ENCODE peak calls at places on chromosome 9, in eight cellular contexts. One of them, this sample, is unnamed.
A peak's percentile ranks its signal among the peaks of the same experiment; 100 is the strongest.

GRCh38 chr9:72948906-72949582 is 3.8 kb downstream of the ALDH1A1 start:
- DNase-seq in body of pancreas: peak; percentile 30
- DNase-seq in lower lobe of right lung: no peak
- DNase-seq in left ventricle myocardium inferior: no peak
- DNase-seq in adrenal gland: no peak
- DNase-seq in breast epithelium: no peak
- DNase-seq in CD8-positive, alpha-beta memory T cell: no peak
- DNase-seq in PC-9: no peak
- DNase-seq in this sample: no peak

GRCh38 chr9:122099271-122099869 is 6.3 kb upstream of the TTLL11 start:
- DNase-seq in body of pancreas: peak; percentile 91
- DNase-seq in lower lobe of right lung: peak; percentile 90
- DNase-seq in left ventricle myocardium inferior: peak; percentile 81
- DNase-seq in adrenal gland: peak; percentile 93
- DNase-seq in breast epithelium: peak; percentile 59
- DNase-seq in CD8-positive, alpha-beta memory T cell: peak; percentile 69
- DNase-seq in PC-9: peak; percentile 47
- DNase-seq in this sample: peak; percentile 64

GRCh38 chr9:110351009-110351467 is 13.4 kb upstream of the TXNDC8 start:
- DNase-seq in body of pancreas: no peak
- DNase-seq in lower lobe of right lung: no peak
- DNase-seq in left ventricle myocardium inferior: no peak
- DNase-seq in adrenal gland: no peak
- DNase-seq in breast epithelium: no peak
- DNase-seq in CD8-positive, alpha-beta memory T cell: no peak
- DNase-seq in PC-9: peak; percentile 97
- DNase-seq in this sample: no peak

GRCh38 chr9:132977626-132978450 is 656 bp upstream of the GFI1B start:
- DNase-seq in body of pancreas: peak; percentile 76
- DNase-seq in lower lobe of right lung: peak; percentile 71
- DNase-seq in left ventricle myocardium inferior: peak; percentile 48
- DNase-seq in adrenal gland: peak; percentile 69
- DNase-seq in breast epithelium: no peak
- DNase-seq in CD8-positive, alpha-beta memory T cell: peak; percentile 45
- DNase-seq in PC-9: no peak
- DNase-seq in this sample: peak; percentile 63

GRCh38 chr9:101705135-101705661 is 33.2 kb downstream of the GRIN3A start:
- DNase-seq in body of pancreas: peak; percentile 39
- DNase-seq in lower lobe of right lung: peak; percentile 39
- DNase-seq in left ventricle myocardium inferior: peak; percentile 19
- DNase-seq in adrenal gland: no peak
- DNase-seq in breast epithelium: no peak
- DNase-seq in CD8-positive, alpha-beta memory T cell: peak; percentile 39
- DNase-seq in PC-9: no peak
- DNase-seq in this sample: peak; percentile 20

GRCh38 chr9:6557883-6558282 is 87.6 kb downstream of the GLDC start:
- DNase-seq in body of pancreas: no peak
- DNase-seq in lower lobe of right lung: no peak
- DNase-seq in left ventricle myocardium inferior: no peak
- DNase-seq in adrenal gland: no peak
- DNase-seq in breast epithelium: no peak
- DNase-seq in CD8-positive, alpha-beta memory T cell: no peak
- DNase-seq in PC-9: no peak
- DNase-seq in this sample: no peak

GRCh38 chr9:127561491-127562270 is 50.4 kb upstream of the STXBP1 start:
- DNase-seq in body of pancreas: peak; percentile 63
- DNase-seq in lower lobe of right lung: peak; percentile 88
- DNase-seq in left ventricle myocardium inferior: peak; percentile 74
- DNase-seq in adrenal gland: peak; percentile 93
- DNase-seq in breast epithelium: peak; percentile 85
- DNase-seq in CD8-positive, alpha-beta memory T cell: no peak
- DNase-seq in PC-9: peak; percentile 99
- DNase-seq in this sample: no peak

GRCh38 chr9:77663754-77664153 is 15.6 kb upstream of the GNA14 start:
- DNase-seq in body of pancreas: peak; percentile 67
- DNase-seq in lower lobe of right lung: peak; percentile 52
- DNase-seq in left ventricle myocardium inferior: no peak
- DNase-seq in adrenal gland: no peak
- DNase-seq in breast epithelium: peak; percentile 35
- DNase-seq in CD8-positive, alpha-beta memory T cell: no peak
- DNase-seq in PC-9: peak; percentile 86
- DNase-seq in this sample: no peak

DNA sequence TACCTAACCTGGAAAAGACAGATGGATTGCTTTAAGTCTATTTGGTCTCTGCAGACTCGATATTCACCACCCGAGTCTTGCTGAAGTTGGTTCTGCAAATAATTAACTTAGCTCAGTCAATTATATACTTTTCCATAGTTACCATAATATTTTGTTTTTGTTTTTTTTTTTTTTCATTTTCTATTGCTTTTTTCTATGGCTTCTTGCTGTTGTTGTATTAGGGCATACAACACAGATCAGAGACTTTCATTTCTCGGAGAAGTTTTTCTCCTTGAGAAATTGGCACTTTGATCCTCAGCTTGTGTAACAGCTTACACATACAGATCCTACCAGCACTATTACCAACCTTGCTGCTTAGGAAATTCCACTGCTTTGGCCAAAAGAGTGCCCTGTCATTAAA is 88.0 kb downstream of the GPR21 start:
- DNase-seq in body of pancreas: no peak
- DNase-seq in lower lobe of right lung: no peak
- DNase-seq in left ventricle myocardium inferior: no peak
- DNase-seq in adrenal gland: no peak
- DNase-seq in breast epithelium: no peak
- DNase-seq in CD8-positive, alpha-beta memory T cell: no peak
- DNase-seq in PC-9: no peak
- DNase-seq in this sample: no peak
- H3K27ac ChIP-seq in body of pancreas: no peak overlapping the region
- H3K27ac ChIP-seq in lower lobe of right lung: no peak overlapping the region
- H3K27ac ChIP-seq in left ventricle myocardium inferior: no peak overlapping the region
- H3K27ac ChIP-seq in adrenal gland: no peak overlapping the region
- H3K27ac ChIP-seq in breast epithelium: no peak overlapping the region
- H3K27ac ChIP-seq in CD8-positive, alpha-beta memory T cell: no peak overlapping the region
- H3K27ac ChIP-seq in PC-9: no peak overlapping the region
- H3K27ac ChIP-seq in this sample: no peak overlapping the region

DNA sequence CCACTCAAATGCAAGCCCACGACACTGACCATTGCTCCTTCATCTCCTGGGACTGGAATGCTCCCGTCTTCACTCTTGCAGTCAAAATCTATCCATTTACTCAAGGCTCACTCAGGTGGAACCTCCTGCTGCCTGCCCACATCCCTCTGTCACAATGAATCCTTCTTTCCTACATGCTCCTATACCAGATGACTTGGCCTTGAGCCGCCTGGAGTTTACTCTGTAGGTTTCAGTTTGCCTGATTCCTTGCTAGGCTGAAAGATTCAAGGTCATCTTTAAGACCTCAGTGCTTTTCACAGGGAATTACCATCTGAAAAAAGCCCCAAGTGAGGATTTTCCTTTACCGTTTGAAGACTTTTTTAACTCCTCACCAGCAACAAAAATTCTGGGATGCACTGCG is 264.1 kb downstream of the GLIS3 start:
- DNase-seq in body of pancreas: no peak
- DNase-seq in lower lobe of right lung: no peak
- DNase-seq in left ventricle myocardium inferior: no peak
- DNase-seq in adrenal gland: no peak
- DNase-seq in breast epithelium: no peak
- DNase-seq in CD8-positive, alpha-beta memory T cell: no peak
- DNase-seq in PC-9: no peak
- DNase-seq in this sample: no peak
- H3K4me1 ChIP-seq in body of pancreas: peaks cover 24% of the 10 kb centered on the region
- H3K4me1 ChIP-seq in lower lobe of right lung: no peaks in the 10 kb centered on the region
- H3K4me1 ChIP-seq in left ventricle myocardium inferior: no peaks in the 10 kb centered on the region
- H3K4me1 ChIP-seq in adrenal gland: no peaks in the 10 kb centered on the region
- H3K4me1 ChIP-seq in breast epithelium: no peaks in the 10 kb centered on the region
- H3K4me1 ChIP-seq in CD8-positive, alpha-beta memory T cell: no peaks in the 10 kb centered on the region
- H3K4me1 ChIP-seq in PC-9: peaks cover 29% of the 10 kb centered on the region
- H3K4me1 ChIP-seq in this sample: no peaks in the 10 kb centered on the region

GRCh38 chr9:304106-304505 is 89.4 kb downstream of the DOCK8 start:
- DNase-seq in body of pancreas: no peak
- DNase-seq in lower lobe of right lung: no peak
- DNase-seq in left ventricle myocardium inferior: no peak
- DNase-seq in adrenal gland: no peak
- DNase-seq in breast epithelium: peak; percentile 70
- DNase-seq in CD8-positive, alpha-beta memory T cell: no peak
- DNase-seq in PC-9: peak; percentile 68
- DNase-seq in this sample: no peak

GRCh38 chr9:303502-303901 is 88.8 kb downstream of the DOCK8 start:
- DNase-seq in body of pancreas: no peak
- DNase-seq in lower lobe of right lung: no peak
- DNase-seq in left ventricle myocardium inferior: no peak
- DNase-seq in adrenal gland: no peak
- DNase-seq in breast epithelium: no peak
- DNase-seq in CD8-positive, alpha-beta memory T cell: no peak
- DNase-seq in PC-9: no peak
- DNase-seq in this sample: no peak

GRCh38 chr9:306907-307306 is 92.2 kb downstream of the DOCK8 start:
- DNase-seq in body of pancreas: peak; percentile 34
- DNase-seq in lower lobe of right lung: no peak
- DNase-seq in left ventricle myocardium inferior: no peak
- DNase-seq in adrenal gland: peak; percentile 50
- DNase-seq in breast epithelium: no peak
- DNase-seq in CD8-positive, alpha-beta memory T cell: peak; percentile 56
- DNase-seq in PC-9: no peak
- DNase-seq in this sample: peak; percentile 24

DNA sequence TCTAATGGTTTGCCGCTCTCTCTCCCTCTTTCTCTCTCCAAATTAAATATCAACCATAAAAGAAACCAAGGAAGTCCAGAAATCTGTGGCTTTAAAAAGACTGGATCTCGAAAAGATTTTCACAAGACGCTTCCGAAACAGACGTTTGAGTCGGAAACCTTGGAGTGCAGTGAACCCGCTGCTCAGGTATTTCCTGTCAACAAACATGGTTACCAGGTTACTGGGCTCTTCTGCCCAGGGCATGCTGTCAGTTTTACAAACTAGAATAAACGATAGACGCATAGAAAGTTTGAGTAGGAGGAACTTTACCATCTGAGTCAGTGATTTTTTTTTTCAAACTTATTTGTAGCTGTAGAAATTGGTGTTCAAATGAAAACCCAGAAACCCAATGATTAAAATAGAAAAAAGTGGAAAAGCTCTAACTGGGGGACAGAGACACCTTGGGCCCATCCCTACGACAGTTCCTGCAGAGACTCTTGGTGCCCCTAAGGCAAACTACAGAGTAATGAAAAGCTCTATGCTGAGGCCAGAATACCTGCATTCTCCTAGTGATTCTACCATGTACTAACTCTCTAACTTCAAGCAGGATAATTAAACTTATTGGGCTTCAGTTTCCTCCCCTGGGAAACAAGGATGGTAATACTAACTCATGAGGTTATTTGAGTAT is 90.0 kb downstream of the DOCK8 start:
- DNase-seq in body of pancreas: no peak
- DNase-seq in lower lobe of right lung: no peak
- DNase-seq in left ventricle myocardium inferior: no peak
- DNase-seq in adrenal gland: no peak
- DNase-seq in breast epithelium: peak; percentile 66
- DNase-seq in CD8-positive, alpha-beta memory T cell: no peak
- DNase-seq in PC-9: peak; percentile 81
- DNase-seq in this sample: no peak
- H3K4me3 ChIP-seq in body of pancreas: no peak overlapping the region
- H3K4me3 ChIP-seq in lower lobe of right lung: peak overlapping the region; percentile 20
- H3K4me3 ChIP-seq in left ventricle myocardium inferior: no peak overlapping the region
- H3K4me3 ChIP-seq in adrenal gland: no peak overlapping the region
- H3K4me3 ChIP-seq in breast epithelium: no peak overlapping the region
- H3K4me3 ChIP-seq in CD8-positive, alpha-beta memory T cell: no peak overlapping the region
- H3K4me3 ChIP-seq in PC-9: peak overlapping the region; percentile 42
- H3K4me3 ChIP-seq in this sample: no peak overlapping the region

DNA sequence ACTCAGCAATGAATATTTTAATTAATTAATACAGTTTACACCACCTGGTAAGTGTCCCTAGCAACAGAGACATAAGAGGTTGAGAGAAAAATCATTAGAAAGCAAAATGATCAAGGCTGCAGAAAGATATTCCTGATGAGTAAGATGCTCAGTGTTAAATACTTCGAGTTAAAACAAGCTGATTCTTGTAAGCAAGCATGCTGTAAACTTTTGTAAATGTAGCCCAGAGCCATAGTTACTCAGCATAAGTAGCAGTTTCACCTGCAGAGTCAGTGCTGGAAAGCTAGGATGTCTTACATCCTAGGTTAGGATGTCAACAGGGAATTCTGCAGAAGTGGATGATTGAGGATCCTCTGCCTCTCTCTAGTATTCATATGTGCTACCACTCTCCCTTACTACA is 4.2 kb downstream of the PRKACG start:
- DNase-seq in body of pancreas: no peak
- DNase-seq in lower lobe of right lung: no peak
- DNase-seq in left ventricle myocardium inferior: no peak
- DNase-seq in adrenal gland: no peak
- DNase-seq in breast epithelium: no peak
- DNase-seq in CD8-positive, alpha-beta memory T cell: no peak
- DNase-seq in PC-9: no peak
- DNase-seq in this sample: no peak
- H3K27ac ChIP-seq in body of pancreas: no peak overlapping the region
- H3K27ac ChIP-seq in lower lobe of right lung: no peak overlapping the region
- H3K27ac ChIP-seq in left ventricle myocardium inferior: no peak overlapping the region
- H3K27ac ChIP-seq in adrenal gland: no peak overlapping the region
- H3K27ac ChIP-seq in breast epithelium: no peak overlapping the region
- H3K27ac ChIP-seq in CD8-positive, alpha-beta memory T cell: no peak overlapping the region
- H3K27ac ChIP-seq in PC-9: no peak overlapping the region
- H3K27ac ChIP-seq in this sample: no peak overlapping the region

DNA sequence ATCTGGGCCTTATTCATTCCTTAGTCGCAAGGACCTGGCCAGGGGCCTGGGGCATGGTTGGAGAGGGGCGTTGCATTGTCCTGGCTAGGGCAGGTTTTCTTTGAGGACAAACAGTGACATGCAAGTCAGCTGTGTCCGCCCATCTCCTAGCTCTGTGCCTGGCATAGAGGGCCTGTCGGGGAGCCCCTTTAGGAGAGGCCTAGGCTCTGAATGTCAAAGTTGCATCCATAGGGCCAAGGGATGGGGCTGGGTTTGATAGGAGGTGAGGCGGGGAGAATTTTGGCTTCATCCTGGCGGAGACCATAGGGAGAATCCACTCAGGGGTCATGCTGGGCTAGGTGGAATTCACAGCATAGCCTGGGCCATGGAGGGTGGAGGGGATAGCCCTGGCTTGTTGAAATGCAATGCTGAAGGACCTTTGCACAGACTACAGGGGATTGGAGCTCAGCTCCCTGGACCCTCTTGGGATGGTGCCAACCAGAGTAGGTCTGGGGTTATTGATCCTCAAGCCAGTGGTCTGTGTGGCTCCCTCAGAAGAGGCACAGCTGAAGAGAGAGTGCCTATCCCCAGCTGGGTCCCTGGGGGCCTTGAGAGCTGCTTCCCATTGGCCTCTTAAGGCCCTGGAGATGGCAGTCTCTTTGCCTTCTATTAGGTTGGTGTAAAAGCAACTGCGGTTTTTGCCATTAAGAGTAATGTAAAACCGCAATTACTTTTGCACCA is 104.0 kb downstream of the RGS3 start:
- DNase-seq in body of pancreas: peak; percentile 3
- DNase-seq in lower lobe of right lung: no peak
- DNase-seq in left ventricle myocardium inferior: peak; percentile 11
- DNase-seq in adrenal gland: no peak
- DNase-seq in breast epithelium: no peak
- DNase-seq in CD8-positive, alpha-beta memory T cell: no peak
- DNase-seq in PC-9: no peak
- DNase-seq in this sample: no peak
- H3K4me1 ChIP-seq in body of pancreas: peaks cover 75% of the 10 kb centered on the region
- H3K4me1 ChIP-seq in lower lobe of right lung: peaks cover 63% of the 10 kb centered on the region
- H3K4me1 ChIP-seq in left ventricle myocardium inferior: peaks cover 100% of the 10 kb centered on the region
- H3K4me1 ChIP-seq in adrenal gland: peaks cover 26% of the 10 kb centered on the region
- H3K4me1 ChIP-seq in breast epithelium: peaks cover 24% of the 10 kb centered on the region
- H3K4me1 ChIP-seq in CD8-positive, alpha-beta memory T cell: peaks cover 6% of the 10 kb centered on the region
- H3K4me1 ChIP-seq in PC-9: peaks cover 54% of the 10 kb centered on the region
- H3K4me1 ChIP-seq in this sample: peaks cover 13% of the 10 kb centered on the region